ENCODE peak calls at places on chromosomes 11 and 22, in six cellular contexts. One of them, this sample, is unnamed.

GRCh38 chr22:21448627-21449416 is 18.4 kb upstream of the TMEM191C start:
- DNase-seq in HL-60: peak; percentile 1
- DNase-seq in EL: no peak
- DNase-seq in cardiac muscle cell: no peak
- DNase-seq in endodermal cell: peak; percentile 33
- DNase-seq in choroid plexus epithelial cell: no peak
- DNase-seq in this sample: no peak

GRCh38 chr22:48209473-48210271 is 1447.2 kb downstream of the TBC1D22A start:
- DNase-seq in HL-60: no peak
- DNase-seq in endodermal cell: no peak
- DNase-seq in EL: no peak
- DNase-seq in choroid plexus epithelial cell: no peak
- DNase-seq in cardiac muscle cell: no peak
- DNase-seq in this sample: no peak

GRCh38 chr11:94402355-94402754 is 1.1 kb upstream of the GPR83 start:
- DNase-seq in EL: peak; percentile 13
- DNase-seq in choroid plexus epithelial cell: no peak
- DNase-seq in endodermal cell: no peak
- DNase-seq in cardiac muscle cell: no peak
- DNase-seq in HL-60: no peak
- DNase-seq in this sample: no peak

GRCh38 chr11:61091373-61092279 is 10.7 kb upstream of the CD5 start:
- DNase-seq in cardiac muscle cell: peak; percentile 31
- DNase-seq in HL-60: no peak
- DNase-seq in choroid plexus epithelial cell: peak; percentile 41
- DNase-seq in endodermal cell: peak; percentile 47
- DNase-seq in EL: peak; percentile 22
- DNase-seq in this sample: no peak

GRCh38 chr22:42001706-42002105 is 3.1 kb downstream of the WBP2NL start:
- DNase-seq in EL: no peak
- DNase-seq in HL-60: no peak
- DNase-seq in cardiac muscle cell: no peak
- DNase-seq in choroid plexus epithelial cell: no peak
- DNase-seq in endodermal cell: peak; percentile 32
- DNase-seq in this sample: no peak

GRCh38 chr11:107825875-107826274 is 32.7 kb downstream of the SLC35F2 start:
- DNase-seq in choroid plexus epithelial cell: no peak
- DNase-seq in HL-60: no peak
- DNase-seq in endodermal cell: no peak
- DNase-seq in cardiac muscle cell: no peak
- DNase-seq in EL: no peak
- DNase-seq in this sample: no peak

GRCh38 chr11:33128739-33129138 is 32.5 kb downstream of the CSTF3 start:
- DNase-seq in endodermal cell: no peak
- DNase-seq in HL-60: no peak
- DNase-seq in choroid plexus epithelial cell: no peak
- DNase-seq in cardiac muscle cell: no peak
- DNase-seq in EL: no peak
- DNase-seq in this sample: no peak

GRCh38 chr11:118913411-118914125 is 12.2 kb downstream of the BCL9L start:
- DNase-seq in choroid plexus epithelial cell: no peak
- DNase-seq in endodermal cell: peak; percentile 70
- DNase-seq in HL-60: no peak
- DNase-seq in cardiac muscle cell: no peak
- DNase-seq in EL: no peak
- DNase-seq in this sample: no peak

GRCh38 chr11:18563090-18563730 is 25.3 kb downstream of the UEVLD start:
- DNase-seq in choroid plexus epithelial cell: no peak
- DNase-seq in endodermal cell: no peak
- DNase-seq in EL: peak; percentile 22
- DNase-seq in cardiac muscle cell: no peak
- DNase-seq in HL-60: no peak
- DNase-seq in this sample: no peak

GRCh38 chr11:132961453-132961852 is 570.8 kb downstream of the OPCML start:
- DNase-seq in EL: no peak
- DNase-seq in endodermal cell: no peak
- DNase-seq in HL-60: no peak
- DNase-seq in choroid plexus epithelial cell: no peak
- DNase-seq in cardiac muscle cell: no peak
- DNase-seq in this sample: no peak

GRCh38 chr11:131002145-131002544 is 85.9 kb upstream of the SNX19 start:
- DNase-seq in HL-60: no peak
- DNase-seq in endodermal cell: no peak
- DNase-seq in EL: no peak
- DNase-seq in cardiac muscle cell: no peak
- DNase-seq in choroid plexus epithelial cell: no peak
- DNase-seq in this sample: no peak

GRCh38 chr22:45629469-45630089 is 42.1 kb upstream of the ATXN10 start:
- DNase-seq in cardiac muscle cell: peak; percentile 16
- DNase-seq in choroid plexus epithelial cell: no peak
- DNase-seq in EL: no peak
- DNase-seq in endodermal cell: peak; percentile 90
- DNase-seq in HL-60: no peak
- DNase-seq in this sample: peak; percentile 29

GRCh38 chr11:100761806-100762205 is 74.7 kb downstream of the ARHGAP42 start:
- DNase-seq in HL-60: no peak
- DNase-seq in choroid plexus epithelial cell: no peak
- DNase-seq in endodermal cell: no peak
- DNase-seq in cardiac muscle cell: no peak
- DNase-seq in EL: no peak
- DNase-seq in this sample: no peak

GRCh38 chr22:39530692-39531331 is 1.7 kb downstream of the RPS19BP1 start:
- DNase-seq in HL-60: peak; percentile 85
- DNase-seq in EL: peak; percentile 45
- DNase-seq in cardiac muscle cell: peak; percentile 44
- DNase-seq in choroid plexus epithelial cell: peak; percentile 74
- DNase-seq in endodermal cell: peak; percentile 74
- DNase-seq in this sample: no peak

GRCh38 chr22:28395920-28396447 is 283.7 kb downstream of the TTC28 start:
- DNase-seq in cardiac muscle cell: no peak
- DNase-seq in HL-60: no peak
- DNase-seq in choroid plexus epithelial cell: peak; percentile 58
- DNase-seq in EL: peak; percentile 81
- DNase-seq in endodermal cell: no peak
- DNase-seq in this sample: no peak

GRCh38 chr11:84993386-84993785 is 633.8 kb downstream of the DLG2 start:
- DNase-seq in HL-60: no peak
- DNase-seq in EL: peak; percentile 19
- DNase-seq in choroid plexus epithelial cell: peak; percentile 58
- DNase-seq in endodermal cell: peak; percentile 87
- DNase-seq in cardiac muscle cell: no peak
- DNase-seq in this sample: no peak

GRCh38 chr11:12271826-12272366 is 105.5 kb upstream of the PARVA start:
- DNase-seq in choroid plexus epithelial cell: no peak
- DNase-seq in endodermal cell: no peak
- DNase-seq in EL: no peak
- DNase-seq in cardiac muscle cell: no peak
- DNase-seq in HL-60: no peak
- DNase-seq in this sample: no peak

GRCh38 chr11:72584293-72584921 is 89.8 kb downstream of the PDE2A start:
- DNase-seq in cardiac muscle cell: peak; percentile 9
- DNase-seq in choroid plexus epithelial cell: no peak
- DNase-seq in HL-60: peak; percentile 26
- DNase-seq in EL: peak; percentile 25
- DNase-seq in endodermal cell: peak; percentile 83
- DNase-seq in this sample: no peak

GRCh38 chr11:35798423-35798822 is 135.8 kb downstream of the TRIM44 start:
- DNase-seq in cardiac muscle cell: no peak
- DNase-seq in EL: peak; percentile 44
- DNase-seq in choroid plexus epithelial cell: no peak
- DNase-seq in endodermal cell: no peak
- DNase-seq in HL-60: no peak
- DNase-seq in this sample: no peak

GRCh38 chr11:60985501-60985900 is 14.0 kb downstream of the CD6 start:
- DNase-seq in EL: no peak
- DNase-seq in choroid plexus epithelial cell: no peak
- DNase-seq in endodermal cell: peak; percentile 15
- DNase-seq in HL-60: no peak
- DNase-seq in cardiac muscle cell: no peak
- DNase-seq in this sample: no peak

GRCh38 chr11:36574486-36574885 is 6.7 kb downstream of the RAG1 start:
- DNase-seq in endodermal cell: no peak
- DNase-seq in EL: no peak
- DNase-seq in cardiac muscle cell: no peak
- DNase-seq in HL-60: no peak
- DNase-seq in choroid plexus epithelial cell: no peak
- DNase-seq in this sample: no peak

GRCh38 chr11:59511675-59512074 is 336 bp downstream of the OR4D9 start:
- DNase-seq in HL-60: no peak
- DNase-seq in cardiac muscle cell: no peak
- DNase-seq in EL: no peak
- DNase-seq in endodermal cell: no peak
- DNase-seq in choroid plexus epithelial cell: no peak
- DNase-seq in this sample: no peak

GRCh38 chr22:29201722-29202230 is 3.9 kb upstream of the EMID1 start:
- DNase-seq in cardiac muscle cell: no peak
- DNase-seq in endodermal cell: no peak
- DNase-seq in EL: no peak
- DNase-seq in choroid plexus epithelial cell: no peak
- DNase-seq in HL-60: no peak
- DNase-seq in this sample: no peak

GRCh38 chr11:61488651-61489291 is 19.8 kb upstream of the LRRC10B start:
- DNase-seq in endodermal cell: peak; percentile 83
- DNase-seq in EL: no peak
- DNase-seq in choroid plexus epithelial cell: peak; percentile 38
- DNase-seq in cardiac muscle cell: peak; percentile 42
- DNase-seq in HL-60: no peak
- DNase-seq in this sample: no peak

GRCh38 chr11:3795131-3796092 is 1.9 kb downstream of the NUP98 start:
- DNase-seq in endodermal cell: no peak
- DNase-seq in cardiac muscle cell: no peak
- DNase-seq in EL: no peak
- DNase-seq in choroid plexus epithelial cell: no peak
- DNase-seq in HL-60: no peak
- DNase-seq in this sample: no peak

GRCh38 chr11:3144296-3145205 is 20.6 kb downstream of the OSBPL5 start:
- DNase-seq in choroid plexus epithelial cell: no peak
- DNase-seq in endodermal cell: no peak
- DNase-seq in cardiac muscle cell: no peak
- DNase-seq in HL-60: no peak
- DNase-seq in EL: no peak
- DNase-seq in this sample: no peak

GRCh38 chr22:48888466-48889208 is 939.0 kb downstream of the BRD1 start:
- DNase-seq in HL-60: no peak
- DNase-seq in choroid plexus epithelial cell: no peak
- DNase-seq in cardiac muscle cell: no peak
- DNase-seq in endodermal cell: peak; percentile 18
- DNase-seq in EL: no peak
- DNase-seq in this sample: no peak

GRCh38 chr11:10443152-10443551 is 11.9 kb upstream of the AMPD3 start:
- DNase-seq in choroid plexus epithelial cell: no peak
- DNase-seq in endodermal cell: no peak
- DNase-seq in cardiac muscle cell: no peak
- DNase-seq in HL-60: no peak
- DNase-seq in EL: no peak
- DNase-seq in this sample: no peak

GRCh38 chr11:68840661-68841653 is 759 bp downstream of the CPT1A start:
- DNase-seq in endodermal cell: peak; percentile 79
- DNase-seq in cardiac muscle cell: peak; percentile 33
- DNase-seq in HL-60: peak; percentile 49
- DNase-seq in EL: peak; percentile 48
- DNase-seq in choroid plexus epithelial cell: peak; percentile 53
- DNase-seq in this sample: no peak